ENCODE peak calls at places on chromosomes 11 and 22, in five cellular contexts. A is astrocyte, J is fibroblast of villous mesenchyme, N is RWPE1, W is prostate gland. G is an unnamed sample.
A peak's percentile ranks its signal among the peaks of the same experiment; 100 is the strongest.

GRCh38 chr11:68191661-68192579 is 21.2 kb downstream of the KMT5B start:
- DNase-seq in A (peak; percentile 34), J (no peak), N (no peak), W (no peak), G (no peak)

GRCh38 chr11:10984742-10985141 is 126.9 kb upstream of the ZBED5 start:
- DNase-seq in A (no peak), J (no peak), N (no peak), W (no peak), G (no peak)

GRCh38 chr11:3052109-3052479 is 5.1 kb downstream of the CARS1 start:
- DNase-seq in A (no peak), J (no peak), N (no peak), W (no peak), G (no peak)

GRCh38 chr11:35321532-35322320 is 97.6 kb downstream of the SLC1A2 start:
- DNase-seq in A (peak; percentile 82), J (peak; percentile 57), N (no peak), W (no peak), G (no peak)

GRCh38 chr11:8321876-8322275 is 58.2 kb upstream of the LMO1 start:
- DNase-seq in A (no peak), J (no peak), N (no peak), W (no peak), G (no peak)

GRCh38 chr22:17477401-17477833 is 85.9 kb upstream of the SLC25A18 start:
- DNase-seq in A (no peak), J (peak; percentile 18), N (no peak), W (no peak), G (no peak)

GRCh38 chr11:45102810-45103621 is 43.4 kb upstream of the PRDM11 start:
- DNase-seq in A (peak; percentile 74), J (peak; percentile 70), N (peak; percentile 74), W (no peak), G (peak; percentile 66)

GRCh38 chr11:693887-694562 is 997 bp downstream of the DEAF1 start:
- DNase-seq in A (no peak), J (no peak), N (no peak), W (no peak), G (no peak)

GRCh38 chr22:48055827-48056226 is 1293.4 kb downstream of the TBC1D22A start:
- DNase-seq in A (peak; percentile 2), J (no peak), N (no peak), W (no peak), G (no peak)

GRCh38 chr11:31160504-31161422 is 208.8 kb downstream of the DCDC1 start:
- DNase-seq in A (no peak), J (no peak), N (no peak), W (no peak), G (peak; percentile 3)

GRCh38 chr22:29044657-29045176 is 16.9 kb downstream of the C22orf31 start:
- DNase-seq in A (peak; percentile 89), J (peak; percentile 76), N (peak; percentile 6), W (no peak), G (no peak)

GRCh38 chr11:67615455-67616430 is 9.0 kb downstream of the NDUFV1 start:
- DNase-seq in A (no peak), J (no peak), N (peak; percentile 33), W (no peak), G (peak; percentile 67)

GRCh38 chr11:62996271-62996670 is 11.5 kb upstream of the SLC22A6 start:
- DNase-seq in A (no peak), J (no peak), N (no peak), W (no peak), G (no peak)

GRCh38 chr11:96748639-96749370 is 359.0 kb downstream of the JRKL start:
- DNase-seq in A (peak; percentile 40), J (peak; percentile 67), N (peak; percentile 27), W (no peak), G (no peak)

GRCh38 chr11:46240861-46241260 is 36.6 kb upstream of the CREB3L1 start:
- DNase-seq in A (no peak), J (no peak), N (no peak), W (no peak), G (no peak)

GRCh38 chr22:41248758-41249157 is 8.0 kb upstream of the CHADL start:
- DNase-seq in A (no peak), J (no peak), N (no peak), W (no peak), G (no peak)

GRCh38 chr11:115222218-115222862 is 281.9 kb downstream of the CADM1 start:
- DNase-seq in A (peak; percentile 98), J (peak; percentile 66), N (peak; percentile 76), W (no peak), G (peak; percentile 68)

GRCh38 chr11:113023228-113023627 is 62.0 kb downstream of the NCAM1 start:
- DNase-seq in A (peak; percentile 57), J (peak; percentile 10), N (peak; percentile 26), W (no peak), G (no peak)

GRCh38 chr11:94650756-94651155 is 83.6 kb downstream of the PIWIL4 start:
- DNase-seq in A (no peak), J (peak; percentile 94), N (no peak), W (no peak), G (no peak)

GRCh38 chr22:20432244-20432686 is 5.4 kb downstream of the SCARF2 start:
- DNase-seq in A (no peak), J (no peak), N (no peak), W (no peak), G (no peak)

GRCh38 chr11:114719562-114719961 is 41.2 kb downstream of the NXPE2 start:
- DNase-seq in A (no peak), J (no peak), N (no peak), W (no peak), G (no peak)

GRCh38 chr11:109853156-109853776 is 239.9 kb upstream of the ZC3H12C start:
- DNase-seq in A (peak; percentile 63), J (peak; percentile 78), N (peak; percentile 18), W (no peak), G (peak; percentile 47)

GRCh38 chr22:35601743-35602633 is 15.1 kb downstream of the MB start:
- DNase-seq in A (peak; percentile 71), J (peak; percentile 83), N (peak; percentile 53), W (no peak), G (no peak)

GRCh38 chr22:19793656-19794310 is 33.2 kb downstream of the TBX1 start:
- DNase-seq in A (no peak), J (peak; percentile 49), N (no peak), W (no peak), G (no peak)

DNA sequence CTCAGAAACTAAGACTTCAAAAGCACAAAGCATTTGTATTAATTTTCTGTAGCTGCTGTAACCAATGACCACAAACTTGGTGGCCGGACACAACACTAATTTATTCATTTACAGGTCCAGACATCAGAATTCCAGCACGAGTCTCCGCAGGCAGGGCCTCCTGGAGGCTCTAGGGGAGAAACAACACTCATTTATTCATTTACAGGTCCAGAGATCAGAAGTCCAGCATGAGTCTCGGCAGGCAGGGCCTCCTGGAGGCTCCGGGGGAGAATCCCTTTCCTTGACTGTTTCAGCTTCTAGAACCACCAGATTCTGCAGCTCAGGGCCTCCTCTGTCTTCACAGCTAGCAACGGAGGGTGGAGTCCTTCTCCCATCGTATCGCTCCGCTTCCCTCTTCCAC is 465.3 kb downstream of the BRD1 start:
- DNase-seq in A (no peak), J (no peak), N (no peak), W (no peak), G (no peak)
- TF ChIP-seq CTCF in A (no peak), J (no peak), N (no peak), W (no peak), G (no peak)

GRCh38 chr11:66012946-66013761 is 1.3 kb downstream of the CST6 start:
- DNase-seq in A (no peak), J (no peak), N (no peak), W (no peak), G (no peak)

GRCh38 chr11:66011239-66011784 is 496 bp upstream of the CST6 start:
- DNase-seq in A (peak; percentile 71), J (peak; percentile 15), N (peak; percentile 82), W (peak; percentile 28), G (no peak)

GRCh38 chr11:66012371-66012945 is 650 bp downstream of the CST6 start:
- DNase-seq in A (no peak), J (no peak), N (no peak), W (no peak), G (no peak)

GRCh38 chr11:66013762-66014100 is 1.9 kb downstream of the CST6 start:
- DNase-seq in A (no peak), J (no peak), N (no peak), W (no peak), G (no peak)

DNA sequence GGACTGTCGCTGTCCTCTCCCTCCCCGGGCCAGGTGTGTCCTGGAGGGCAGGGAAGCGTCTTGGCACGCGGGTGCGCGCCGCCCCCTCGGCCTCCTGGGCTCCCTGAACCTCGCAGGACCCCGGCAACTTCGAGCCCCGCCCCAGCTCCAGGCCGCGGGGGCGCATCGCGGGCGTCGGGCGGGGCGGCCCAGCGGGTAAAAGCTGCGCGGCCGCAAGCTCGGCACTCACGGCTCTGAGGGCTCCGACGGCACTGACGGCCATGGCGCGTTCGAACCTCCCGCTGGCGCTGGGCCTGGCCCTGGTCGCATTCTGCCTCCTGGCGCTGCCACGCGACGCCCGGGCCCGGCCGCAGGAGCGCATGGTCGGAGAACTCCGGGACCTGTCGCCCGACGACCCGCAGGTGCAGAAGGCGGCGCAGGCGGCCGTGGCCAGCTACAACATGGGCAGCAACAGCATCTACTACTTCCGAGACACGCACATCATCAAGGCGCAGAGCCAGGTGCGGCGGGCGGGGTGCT is at the start of gene CST6:
- DNase-seq in A (no peak), J (no peak), N (no peak), W (no peak), G (no peak)
- TF ChIP-seq CTCF in A (no peak), J (no peak), N (no peak), W (no peak), G (no peak)

DNA sequence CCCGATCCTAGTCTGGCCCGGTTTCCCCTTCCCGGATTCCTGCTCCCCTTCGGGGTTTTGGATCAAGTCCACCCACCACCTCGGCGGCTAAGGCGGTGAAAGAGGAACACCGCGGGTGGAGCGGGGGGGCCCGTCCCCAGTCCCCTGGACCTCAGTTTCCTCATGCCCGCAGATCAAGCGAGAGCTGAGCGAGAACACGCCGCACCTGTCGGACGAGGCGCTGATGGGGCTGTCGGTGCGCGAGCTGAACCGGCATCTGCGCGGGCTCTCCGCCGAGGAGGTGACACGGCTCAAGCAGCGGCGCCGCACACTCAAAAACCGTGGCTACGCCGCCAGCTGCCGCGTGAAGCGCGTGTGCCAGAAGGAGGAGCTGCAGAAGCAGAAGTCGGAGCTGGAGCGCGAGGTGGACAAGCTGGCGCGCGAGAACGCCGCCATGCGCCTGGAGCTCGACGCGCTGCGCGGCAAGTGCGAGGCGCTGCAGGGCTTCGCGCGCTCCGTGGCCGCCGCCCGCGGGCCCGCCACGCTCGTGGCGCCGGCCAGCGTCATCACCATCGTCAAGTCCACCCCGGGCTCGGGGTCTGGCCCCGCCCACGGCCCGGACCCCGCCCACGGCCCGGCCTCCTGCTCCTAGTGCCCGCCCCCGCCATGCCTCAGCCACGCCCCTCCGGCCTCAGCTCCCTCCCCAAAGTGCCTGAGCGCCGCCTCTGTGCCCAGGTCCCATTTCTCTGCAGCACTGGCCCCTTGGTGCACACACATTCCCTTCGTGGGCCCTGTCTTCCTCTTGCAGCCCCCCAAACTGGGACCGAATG is 12.7 kb downstream of the MAFF start:
- DNase-seq in A (peak; percentile 26), J (peak; percentile 80), N (no peak), W (peak; percentile 42), G (peak; percentile 84)
- TF ChIP-seq CTCF in A (no peak), J (peak; percentile 7), N (no peak), W (peak; percentile 45), G (peak; percentile 41)

GRCh38 chr11:12868315-12869073 is 140.6 kb upstream of the RASSF10 start:
- DNase-seq in A (no peak), J (peak; percentile 62), N (no peak), W (no peak), G (no peak)
- TF ChIP-seq CTCF in A (peak; percentile 25), J (peak; percentile 44), N (no peak), W (no peak), G (peak; percentile 45)

GRCh38 chr11:43947003-43947500 is 4.6 kb downstream of the C11orf96 start:
- DNase-seq in A (no peak), J (peak; percentile 59), N (no peak), W (no peak), G (no peak)
- TF ChIP-seq CTCF in A (peak; percentile 11), J (peak; percentile 31), N (no peak), W (no peak), G (no peak)

GRCh38 chr11:6475936-6476335 is 2.2 kb upstream of the TRIM3 start:
- DNase-seq in A (no peak), J (no peak), N (no peak), W (peak; percentile 47), G (no peak)
- TF ChIP-seq CTCF in A (no peak), J (no peak), N (no peak), W (no peak), G (peak; percentile 36)